ENCODE peak calls at places on chromosome 17, in ten cellular contexts. One of them, this sample, is unnamed.

GRCh38 chr17:3213587-3213986 is 6.1 kb downstream of the OR1A1 start:
- DNase-seq in HT1080: no peak
- DNase-seq in Panc1: no peak
- DNase-seq in IMR-90: no peak
- DNase-seq in SW480: peak; percentile 9
- DNase-seq in spleen: no peak
- DNase-seq in MV-4-11: no peak
- DNase-seq in GM03348: no peak
- DNase-seq in stimulated activated CD4-positive, alpha-beta T cell treated with anti-CD3 and anti-CD28 coated beads, Interleukin-4, amount 100 ng/mL, for 4 hours: no peak
- DNase-seq in activated CD4-positive, alpha-beta T cell treated with anti-CD3 and anti-CD28 coated beads, Interleukin-2, amount 10 ng/mL, durations not matched to agents 7 days and 5 days: no peak
- DNase-seq in this sample: no peak

GRCh38 chr17:3471599-3471998 is at the start of gene SPATA22:
- DNase-seq in HT1080: no peak
- DNase-seq in Panc1: no peak
- DNase-seq in IMR-90: no peak
- DNase-seq in SW480: no peak
- DNase-seq in spleen: no peak
- DNase-seq in MV-4-11: no peak
- DNase-seq in GM03348: no peak
- DNase-seq in stimulated activated CD4-positive, alpha-beta T cell treated with anti-CD3 and anti-CD28 coated beads, Interleukin-4, amount 100 ng/mL, for 4 hours: no peak
- DNase-seq in activated CD4-positive, alpha-beta T cell treated with anti-CD3 and anti-CD28 coated beads, Interleukin-2, amount 10 ng/mL, durations not matched to agents 7 days and 5 days: no peak
- DNase-seq in this sample: no peak

GRCh38 chr17:15891348-15891747 is 53.6 kb upstream of the ADORA2B start:
- DNase-seq in HT1080: no peak
- DNase-seq in Panc1: no peak
- DNase-seq in IMR-90: peak; percentile 53
- DNase-seq in SW480: no peak
- DNase-seq in spleen: no peak
- DNase-seq in MV-4-11: no peak
- DNase-seq in GM03348: no peak
- DNase-seq in stimulated activated CD4-positive, alpha-beta T cell treated with anti-CD3 and anti-CD28 coated beads, Interleukin-4, amount 100 ng/mL, for 4 hours: no peak
- DNase-seq in activated CD4-positive, alpha-beta T cell treated with anti-CD3 and anti-CD28 coated beads, Interleukin-2, amount 10 ng/mL, durations not matched to agents 7 days and 5 days: no peak
- DNase-seq in this sample: no peak

GRCh38 chr17:1168537-1169234 is 11.1 kb downstream of the ABR start:
- DNase-seq in HT1080: no peak
- DNase-seq in Panc1: no peak
- DNase-seq in IMR-90: no peak
- DNase-seq in SW480: no peak
- DNase-seq in spleen: no peak
- DNase-seq in MV-4-11: no peak
- DNase-seq in GM03348: no peak
- DNase-seq in stimulated activated CD4-positive, alpha-beta T cell treated with anti-CD3 and anti-CD28 coated beads, Interleukin-4, amount 100 ng/mL, for 4 hours: no peak
- DNase-seq in activated CD4-positive, alpha-beta T cell treated with anti-CD3 and anti-CD28 coated beads, Interleukin-2, amount 10 ng/mL, durations not matched to agents 7 days and 5 days: no peak
- DNase-seq in this sample: no peak

GRCh38 chr17:17387017-17387416 is 83.8 kb downstream of the NT5M start:
- DNase-seq in HT1080: no peak
- DNase-seq in Panc1: no peak
- DNase-seq in IMR-90: no peak
- DNase-seq in SW480: peak; percentile 83
- DNase-seq in spleen: no peak
- DNase-seq in MV-4-11: no peak
- DNase-seq in GM03348: no peak
- DNase-seq in stimulated activated CD4-positive, alpha-beta T cell treated with anti-CD3 and anti-CD28 coated beads, Interleukin-4, amount 100 ng/mL, for 4 hours: no peak
- DNase-seq in activated CD4-positive, alpha-beta T cell treated with anti-CD3 and anti-CD28 coated beads, Interleukin-2, amount 10 ng/mL, durations not matched to agents 7 days and 5 days: no peak
- DNase-seq in this sample: no peak

GRCh38 chr17:81843713-81844326 is 9.0 kb upstream of the PPP1R27 start:
- DNase-seq in HT1080: no peak
- DNase-seq in Panc1: no peak
- DNase-seq in IMR-90: no peak
- DNase-seq in SW480: no peak
- DNase-seq in spleen: peak; percentile 54
- DNase-seq in MV-4-11: no peak
- DNase-seq in GM03348: no peak
- DNase-seq in stimulated activated CD4-positive, alpha-beta T cell treated with anti-CD3 and anti-CD28 coated beads, Interleukin-4, amount 100 ng/mL, for 4 hours: no peak
- DNase-seq in activated CD4-positive, alpha-beta T cell treated with anti-CD3 and anti-CD28 coated beads, Interleukin-2, amount 10 ng/mL, durations not matched to agents 7 days and 5 days: no peak
- DNase-seq in this sample: peak; percentile 85

GRCh38 chr17:4788807-4789700 is at the start of gene GLTPD2:
- DNase-seq in HT1080: no peak
- DNase-seq in Panc1: no peak
- DNase-seq in IMR-90: no peak
- DNase-seq in SW480: no peak
- DNase-seq in spleen: no peak
- DNase-seq in MV-4-11: no peak
- DNase-seq in GM03348: no peak
- DNase-seq in stimulated activated CD4-positive, alpha-beta T cell treated with anti-CD3 and anti-CD28 coated beads, Interleukin-4, amount 100 ng/mL, for 4 hours: no peak
- DNase-seq in activated CD4-positive, alpha-beta T cell treated with anti-CD3 and anti-CD28 coated beads, Interleukin-2, amount 10 ng/mL, durations not matched to agents 7 days and 5 days: no peak
- DNase-seq in this sample: no peak

GRCh38 chr17:47720754-47721533 is 12.1 kb upstream of the TBX21 start:
- DNase-seq in HT1080: peak; percentile 42
- DNase-seq in Panc1: no peak
- DNase-seq in IMR-90: no peak
- DNase-seq in SW480: no peak
- DNase-seq in spleen: peak; percentile 74
- DNase-seq in MV-4-11: peak; percentile 69
- DNase-seq in GM03348: peak; percentile 60
- DNase-seq in stimulated activated CD4-positive, alpha-beta T cell treated with anti-CD3 and anti-CD28 coated beads, Interleukin-4, amount 100 ng/mL, for 4 hours: peak; percentile 99
- DNase-seq in activated CD4-positive, alpha-beta T cell treated with anti-CD3 and anti-CD28 coated beads, Interleukin-2, amount 10 ng/mL, durations not matched to agents 7 days and 5 days: peak; percentile 83
- DNase-seq in this sample: no peak

GRCh38 chr17:31472137-31472536 is 80.7 kb downstream of the RAB11FIP4 start:
- DNase-seq in HT1080: peak; percentile 83
- DNase-seq in Panc1: no peak
- DNase-seq in IMR-90: no peak
- DNase-seq in SW480: no peak
- DNase-seq in spleen: no peak
- DNase-seq in MV-4-11: no peak
- DNase-seq in GM03348: no peak
- DNase-seq in stimulated activated CD4-positive, alpha-beta T cell treated with anti-CD3 and anti-CD28 coated beads, Interleukin-4, amount 100 ng/mL, for 4 hours: no peak
- DNase-seq in activated CD4-positive, alpha-beta T cell treated with anti-CD3 and anti-CD28 coated beads, Interleukin-2, amount 10 ng/mL, durations not matched to agents 7 days and 5 days: no peak
- DNase-seq in this sample: no peak

GRCh38 chr17:29140051-29140582 is 40.1 kb downstream of the MYO18A start:
- DNase-seq in HT1080: peak; percentile 74
- DNase-seq in Panc1: no peak
- DNase-seq in IMR-90: peak; percentile 51
- DNase-seq in SW480: peak; percentile 44
- DNase-seq in spleen: peak; percentile 96
- DNase-seq in MV-4-11: peak; percentile 99
- DNase-seq in GM03348: peak; percentile 91
- DNase-seq in stimulated activated CD4-positive, alpha-beta T cell treated with anti-CD3 and anti-CD28 coated beads, Interleukin-4, amount 100 ng/mL, for 4 hours: peak; percentile 82
- DNase-seq in activated CD4-positive, alpha-beta T cell treated with anti-CD3 and anti-CD28 coated beads, Interleukin-2, amount 10 ng/mL, durations not matched to agents 7 days and 5 days: peak; percentile 87
- DNase-seq in this sample: no peak

GRCh38 chr17:32586666-32587065 is 99.9 kb downstream of the CDK5R1 start:
- DNase-seq in HT1080: peak; percentile 61
- DNase-seq in Panc1: no peak
- DNase-seq in IMR-90: no peak
- DNase-seq in SW480: no peak
- DNase-seq in spleen: no peak
- DNase-seq in MV-4-11: no peak
- DNase-seq in GM03348: peak; percentile 75
- DNase-seq in stimulated activated CD4-positive, alpha-beta T cell treated with anti-CD3 and anti-CD28 coated beads, Interleukin-4, amount 100 ng/mL, for 4 hours: no peak
- DNase-seq in activated CD4-positive, alpha-beta T cell treated with anti-CD3 and anti-CD28 coated beads, Interleukin-2, amount 10 ng/mL, durations not matched to agents 7 days and 5 days: no peak
- DNase-seq in this sample: no peak

GRCh38 chr17:32429598-32429997 is 14.7 kb upstream of the PSMD11 start:
- DNase-seq in HT1080: no peak
- DNase-seq in Panc1: no peak
- DNase-seq in IMR-90: no peak
- DNase-seq in SW480: no peak
- DNase-seq in spleen: no peak
- DNase-seq in MV-4-11: no peak
- DNase-seq in GM03348: no peak
- DNase-seq in stimulated activated CD4-positive, alpha-beta T cell treated with anti-CD3 and anti-CD28 coated beads, Interleukin-4, amount 100 ng/mL, for 4 hours: no peak
- DNase-seq in activated CD4-positive, alpha-beta T cell treated with anti-CD3 and anti-CD28 coated beads, Interleukin-2, amount 10 ng/mL, durations not matched to agents 7 days and 5 days: no peak
- DNase-seq in this sample: no peak

GRCh38 chr17:50209472-50210248 is 8.2 kb upstream of the COL1A1 start:
- DNase-seq in HT1080: no peak
- DNase-seq in Panc1: no peak
- DNase-seq in IMR-90: peak; percentile 100
- DNase-seq in SW480: peak; percentile 69
- DNase-seq in spleen: no peak
- DNase-seq in MV-4-11: no peak
- DNase-seq in GM03348: peak; percentile 94
- DNase-seq in stimulated activated CD4-positive, alpha-beta T cell treated with anti-CD3 and anti-CD28 coated beads, Interleukin-4, amount 100 ng/mL, for 4 hours: no peak
- DNase-seq in activated CD4-positive, alpha-beta T cell treated with anti-CD3 and anti-CD28 coated beads, Interleukin-2, amount 10 ng/mL, durations not matched to agents 7 days and 5 days: no peak
- DNase-seq in this sample: peak; percentile 92

GRCh38 chr17:43028221-43028861 is 3.3 kb downstream of the RND2 start:
- DNase-seq in HT1080: no peak
- DNase-seq in Panc1: no peak
- DNase-seq in IMR-90: no peak
- DNase-seq in SW480: no peak
- DNase-seq in spleen: no peak
- DNase-seq in MV-4-11: no peak
- DNase-seq in GM03348: no peak
- DNase-seq in stimulated activated CD4-positive, alpha-beta T cell treated with anti-CD3 and anti-CD28 coated beads, Interleukin-4, amount 100 ng/mL, for 4 hours: no peak
- DNase-seq in activated CD4-positive, alpha-beta T cell treated with anti-CD3 and anti-CD28 coated beads, Interleukin-2, amount 10 ng/mL, durations not matched to agents 7 days and 5 days: no peak
- DNase-seq in this sample: no peak

GRCh38 chr17:35948092-35948491 is 4.6 kb upstream of the LYZL6 start:
- DNase-seq in HT1080: no peak
- DNase-seq in Panc1: no peak
- DNase-seq in IMR-90: no peak
- DNase-seq in SW480: no peak
- DNase-seq in spleen: no peak
- DNase-seq in MV-4-11: no peak
- DNase-seq in GM03348: no peak
- DNase-seq in stimulated activated CD4-positive, alpha-beta T cell treated with anti-CD3 and anti-CD28 coated beads, Interleukin-4, amount 100 ng/mL, for 4 hours: no peak
- DNase-seq in activated CD4-positive, alpha-beta T cell treated with anti-CD3 and anti-CD28 coated beads, Interleukin-2, amount 10 ng/mL, durations not matched to agents 7 days and 5 days: no peak
- DNase-seq in this sample: no peak

GRCh38 chr17:41602524-41602923 is 10.0 kb downstream of the KRT16 start:
- DNase-seq in HT1080: no peak
- DNase-seq in Panc1: no peak
- DNase-seq in IMR-90: no peak
- DNase-seq in SW480: peak; percentile 37
- DNase-seq in spleen: no peak
- DNase-seq in MV-4-11: no peak
- DNase-seq in GM03348: no peak
- DNase-seq in stimulated activated CD4-positive, alpha-beta T cell treated with anti-CD3 and anti-CD28 coated beads, Interleukin-4, amount 100 ng/mL, for 4 hours: no peak
- DNase-seq in activated CD4-positive, alpha-beta T cell treated with anti-CD3 and anti-CD28 coated beads, Interleukin-2, amount 10 ng/mL, durations not matched to agents 7 days and 5 days: no peak
- DNase-seq in this sample: no peak